ENCODE peak calls at places on chromosomes 6 and 20, in seven cellular contexts. C is stimulated activated CD4-positive, alpha-beta T cell treated with anti-CD3 and anti-CD28 coated beads, Interleukin-1b, Interleukin-23, amount 100 ng/mL, for 1 hour; W is stimulated activated CD8-positive, alpha-beta memory T cell treated with anti-CD3 and anti-CD28 coated beads, Interleukin-4, amount 100 ng/mL, for 1 hour; M is activated CD8-positive, alpha-beta memory T cell treated with anti-CD3 and anti-CD28 coated beads for 24 hours; Y is NCI-H2029; O is NCI-H1694 treated with DMSO at 0.1 percent for 48 hours; A is T-helper 2 cell. I is an unnamed sample.

GRCh38 chr6:1103945-1104623 is 207.8 kb upstream of the FOXQ1 start:
- DNase-seq in C (no peak), W (no peak), M (no peak), Y (no peak), O (no peak), A (no peak), I (no peak)

GRCh38 chr6:74946961-74947360 is 258.9 kb downstream of the COL12A1 start:
- DNase-seq in C (no peak), W (no peak), M (no peak), Y (no peak), O (no peak), A (no peak), I (no peak)

GRCh38 chr6:149545754-149546471 is at the start of gene PPIL4:
- DNase-seq in C (peak), W (peak), M (peak), Y (peak), O (peak), A (peak), I (peak)

GRCh38 chr6:124963416-124964083 is 1.3 kb downstream of the RNF217 start:
- DNase-seq in C (no peak), W (no peak), M (no peak), Y (no peak), O (no peak), A (no peak), I (no peak)

GRCh38 chr20:35345189-35345588 is 53.0 kb upstream of the FAM83C start:
- DNase-seq in C (no peak), W (no peak), M (no peak), Y (no peak), O (no peak), A (no peak), I (no peak)

GRCh38 chr20:34817072-34817471 is 8.4 kb downstream of the NCOA6 start:
- DNase-seq in C (no peak), W (no peak), M (no peak), Y (no peak), O (no peak), A (no peak), I (no peak)

GRCh38 chr20:11540558-11540957 is 377.1 kb upstream of the BTBD3 start:
- DNase-seq in C (no peak), W (no peak), M (no peak), Y (no peak), O (no peak), A (no peak), I (no peak)

GRCh38 chr6:170094686-170095272 is 196.1 kb downstream of the DLL1 start:
- DNase-seq in C (no peak), W (no peak), M (peak), Y (no peak), O (no peak), A (no peak), I (no peak)

GRCh38 chr6:25484900-25485299 is 167.1 kb upstream of the SCGN start:
- DNase-seq in C (no peak), W (no peak), M (no peak), Y (peak), O (no peak), A (no peak), I (no peak)

GRCh38 chr6:169780571-169781091 is 29.2 kb downstream of the ERMARD start:
- DNase-seq in C (no peak), W (no peak), M (no peak), Y (no peak), O (no peak), A (no peak), I (no peak)

GRCh38 chr20:60913298-60913697 is 338.8 kb upstream of the CDH4 start:
- DNase-seq in C (no peak), W (no peak), M (no peak), Y (no peak), O (no peak), A (no peak), I (no peak)

GRCh38 chr6:145733770-145734169 is 1.6 kb downstream of the EPM2A start:
- DNase-seq in C (no peak), W (no peak), M (no peak), Y (no peak), O (no peak), A (no peak), I (no peak)

GRCh38 chr20:62398120-62398821 is 8.8 kb downstream of the CABLES2 start:
- DNase-seq in C (no peak), W (no peak), M (no peak), Y (no peak), O (no peak), A (no peak), I (no peak)

GRCh38 chr6:121437861-121438651 is 2.6 kb downstream of the GJA1 start:
- DNase-seq in C (no peak), W (no peak), M (no peak), Y (no peak), O (no peak), A (no peak), I (no peak)

GRCh38 chr6:32406857-32407256 is at the start of gene BTNL2:
- DNase-seq in C (no peak), W (no peak), M (no peak), Y (no peak), O (no peak), A (no peak), I (no peak)

I was measured in cerebellar nuclear complex.